ENCODE peak calls at places on chromosomes 5 and 9, in six cellular contexts. One of them, this sample, is unnamed.

GRCh38 chr9:95815961-95816360 is 59.5 kb upstream of the ERCC6L2 start:
- DNase-seq in activated CD4-positive, CD25-positive, alpha-beta regulatory T cell: no peak
- DNase-seq in fibroblast of lung: no peak
- DNase-seq in effector CD4-positive, alpha-beta T cell: no peak
- DNase-seq in NCI-H1436: no peak
- DNase-seq in HepG2: no peak
- DNase-seq in this sample: no peak

GRCh38 chr5:138955672-138956295 is 80.6 kb upstream of the LRRTM2 start:
- DNase-seq in NCI-H1436: no peak
- DNase-seq in fibroblast of lung: no peak
- DNase-seq in effector CD4-positive, alpha-beta T cell: no peak
- DNase-seq in HepG2: no peak
- DNase-seq in activated CD4-positive, CD25-positive, alpha-beta regulatory T cell: no peak
- DNase-seq in this sample: no peak

GRCh38 chr5:50962934-50963646 is 296.7 kb downstream of the PARP8 start:
- DNase-seq in effector CD4-positive, alpha-beta T cell: peak; percentile 31
- DNase-seq in activated CD4-positive, CD25-positive, alpha-beta regulatory T cell: no peak
- DNase-seq in fibroblast of lung: peak; percentile 17
- DNase-seq in HepG2: peak; percentile 45
- DNase-seq in NCI-H1436: peak; percentile 75
- DNase-seq in this sample: peak; percentile 80

GRCh38 chr5:77066191-77066590 is 20.9 kb downstream of the ZBED3 start:
- DNase-seq in NCI-H1436: no peak
- DNase-seq in activated CD4-positive, CD25-positive, alpha-beta regulatory T cell: no peak
- DNase-seq in HepG2: no peak
- DNase-seq in fibroblast of lung: no peak
- DNase-seq in effector CD4-positive, alpha-beta T cell: no peak
- DNase-seq in this sample: no peak

GRCh38 chr5:150624334-150625163 is 15.9 kb upstream of the SYNPO start:
- DNase-seq in fibroblast of lung: no peak
- DNase-seq in HepG2: no peak
- DNase-seq in NCI-H1436: no peak
- DNase-seq in effector CD4-positive, alpha-beta T cell: peak; percentile 4
- DNase-seq in activated CD4-positive, CD25-positive, alpha-beta regulatory T cell: no peak
- DNase-seq in this sample: peak; percentile 19

GRCh38 chr9:121692606-121693505 is 41.4 kb downstream of the DAB2IP start:
- DNase-seq in effector CD4-positive, alpha-beta T cell: no peak
- DNase-seq in activated CD4-positive, CD25-positive, alpha-beta regulatory T cell: no peak
- DNase-seq in NCI-H1436: no peak
- DNase-seq in fibroblast of lung: peak; percentile 65
- DNase-seq in HepG2: peak; percentile 81
- DNase-seq in this sample: no peak

GRCh38 chr5:9192286-9192685 is 353.6 kb downstream of the SEMA5A start:
- DNase-seq in fibroblast of lung: no peak
- DNase-seq in activated CD4-positive, CD25-positive, alpha-beta regulatory T cell: no peak
- DNase-seq in NCI-H1436: no peak
- DNase-seq in effector CD4-positive, alpha-beta T cell: no peak
- DNase-seq in HepG2: no peak
- DNase-seq in this sample: no peak

GRCh38 chr5:30156156-30156555 is 1037.3 kb upstream of the CDH6 start:
- DNase-seq in activated CD4-positive, CD25-positive, alpha-beta regulatory T cell: no peak
- DNase-seq in NCI-H1436: no peak
- DNase-seq in HepG2: no peak
- DNase-seq in fibroblast of lung: no peak
- DNase-seq in effector CD4-positive, alpha-beta T cell: no peak
- DNase-seq in this sample: no peak

GRCh38 chr9:124487491-124488182 is 19.6 kb downstream of the NR5A1 start:
- DNase-seq in NCI-H1436: no peak
- DNase-seq in activated CD4-positive, CD25-positive, alpha-beta regulatory T cell: no peak
- DNase-seq in effector CD4-positive, alpha-beta T cell: no peak
- DNase-seq in fibroblast of lung: no peak
- DNase-seq in HepG2: no peak
- DNase-seq in this sample: no peak

GRCh38 chr5:56817306-56817986 is 2.1 kb downstream of the MAP3K1 start:
- DNase-seq in NCI-H1436: no peak
- DNase-seq in HepG2: no peak
- DNase-seq in fibroblast of lung: no peak
- DNase-seq in effector CD4-positive, alpha-beta T cell: no peak
- DNase-seq in activated CD4-positive, CD25-positive, alpha-beta regulatory T cell: no peak
- DNase-seq in this sample: no peak

GRCh38 chr9:76571288-76572204 is 112.6 kb downstream of the GCNT1 start:
- DNase-seq in HepG2: no peak
- DNase-seq in effector CD4-positive, alpha-beta T cell: no peak
- DNase-seq in activated CD4-positive, CD25-positive, alpha-beta regulatory T cell: no peak
- DNase-seq in NCI-H1436: no peak
- DNase-seq in fibroblast of lung: peak; percentile 30
- DNase-seq in this sample: no peak

GRCh38 chr5:124628721-124629596 is 117.5 kb downstream of the ZNF608 start:
- DNase-seq in fibroblast of lung: peak; percentile 99
- DNase-seq in NCI-H1436: no peak
- DNase-seq in activated CD4-positive, CD25-positive, alpha-beta regulatory T cell: no peak
- DNase-seq in effector CD4-positive, alpha-beta T cell: no peak
- DNase-seq in HepG2: peak; percentile 84
- DNase-seq in this sample: no peak

GRCh38 chr9:87035868-87036267 is 88.6 kb upstream of the GAS1 start:
- DNase-seq in effector CD4-positive, alpha-beta T cell: no peak
- DNase-seq in activated CD4-positive, CD25-positive, alpha-beta regulatory T cell: no peak
- DNase-seq in HepG2: no peak
- DNase-seq in fibroblast of lung: no peak
- DNase-seq in NCI-H1436: no peak
- DNase-seq in this sample: no peak

GRCh38 chr9:110156902-110157301 is 51.1 kb downstream of the C9orf152 start:
- DNase-seq in HepG2: no peak
- DNase-seq in effector CD4-positive, alpha-beta T cell: no peak
- DNase-seq in activated CD4-positive, CD25-positive, alpha-beta regulatory T cell: no peak
- DNase-seq in fibroblast of lung: peak; percentile 66
- DNase-seq in NCI-H1436: no peak
- DNase-seq in this sample: no peak

GRCh38 chr9:93296889-93297480 is 113.0 kb downstream of the WNK2 start:
- DNase-seq in HepG2: no peak
- DNase-seq in NCI-H1436: no peak
- DNase-seq in effector CD4-positive, alpha-beta T cell: no peak
- DNase-seq in fibroblast of lung: no peak
- DNase-seq in activated CD4-positive, CD25-positive, alpha-beta regulatory T cell: no peak
- DNase-seq in this sample: no peak

GRCh38 chr9:61671276-61671973 is 481.6 kb downstream of the SPATA31A7 start:
- DNase-seq in effector CD4-positive, alpha-beta T cell: no peak
- DNase-seq in activated CD4-positive, CD25-positive, alpha-beta regulatory T cell: no peak
- DNase-seq in fibroblast of lung: no peak
- DNase-seq in NCI-H1436: no peak
- DNase-seq in HepG2: no peak
- DNase-seq in this sample: no peak

GRCh38 chr9:137707361-137707760 is 88.6 kb downstream of the EHMT1 start:
- DNase-seq in HepG2: no peak
- DNase-seq in activated CD4-positive, CD25-positive, alpha-beta regulatory T cell: no peak
- DNase-seq in effector CD4-positive, alpha-beta T cell: no peak
- DNase-seq in fibroblast of lung: no peak
- DNase-seq in NCI-H1436: no peak
- DNase-seq in this sample: no peak

GRCh38 chr9:98861881-98862501 is 54.5 kb downstream of the GALNT12 start:
- DNase-seq in NCI-H1436: no peak
- DNase-seq in fibroblast of lung: peak; percentile 26
- DNase-seq in effector CD4-positive, alpha-beta T cell: no peak
- DNase-seq in activated CD4-positive, CD25-positive, alpha-beta regulatory T cell: no peak
- DNase-seq in HepG2: no peak
- DNase-seq in this sample: no peak

GRCh38 chr5:109155625-109156024 is 254.1 kb downstream of the PJA2 start:
- DNase-seq in NCI-H1436: no peak
- DNase-seq in effector CD4-positive, alpha-beta T cell: no peak
- DNase-seq in fibroblast of lung: no peak
- DNase-seq in activated CD4-positive, CD25-positive, alpha-beta regulatory T cell: no peak
- DNase-seq in HepG2: no peak
- DNase-seq in this sample: no peak

GRCh38 chr5:175464414-175465233 is 13.7 kb upstream of the SFXN1 start:
- DNase-seq in fibroblast of lung: peak; percentile 35
- DNase-seq in activated CD4-positive, CD25-positive, alpha-beta regulatory T cell: peak; percentile 14
- DNase-seq in HepG2: peak; percentile 60
- DNase-seq in NCI-H1436: peak; percentile 59
- DNase-seq in effector CD4-positive, alpha-beta T cell: peak; percentile 38
- DNase-seq in this sample: no peak

This sample was measured in NCI-H2171.